ENCODE peak calls at places on chromosomes 13 and 19, in seven cellular contexts. D is tibial artery, Q is psoas muscle, E is RWPE1, C is Peyer's patch, M is mesothelial cell of epicardium, Y is heart left ventricle. U is an unnamed sample.

GRCh38 chr19:46813570-46814358 is 25.4 kb upstream of the SLC1A5 start:
- DNase-seq in Y (peak), M (no peak), Q (peak), D (peak), E (no peak), C (no peak), U (no peak)

GRCh38 chr13:113329656-113330312 is 32.7 kb downstream of the LAMP1 start:
- DNase-seq in M (no peak), C (no peak), E (no peak), Q (no peak), Y (no peak), D (no peak), U (no peak)

GRCh38 chr19:51158474-51159129 is 16.5 kb downstream of the SIGLEC7 start:
- DNase-seq in M (no peak), D (peak), Q (peak), Y (peak), C (peak), E (peak), U (peak)

GRCh38 chr13:109517516-109517915 is 268.9 kb downstream of the IRS2 start:
- DNase-seq in C (no peak), Y (no peak), D (no peak), M (no peak), Q (no peak), E (no peak), U (no peak)

GRCh38 chr19:50465986-50466771 is 10.1 kb upstream of the EMC10 start:
- DNase-seq in C (no peak), Q (peak), M (no peak), D (no peak), Y (no peak), E (no peak), U (no peak)

GRCh38 chr13:50375792-50376191 is 360.5 kb downstream of the KCNRG start:
- DNase-seq in D (no peak), M (no peak), C (no peak), Q (no peak), E (no peak), Y (no peak), U (no peak)

GRCh38 chr19:2210206-2210605 is 25.9 kb downstream of the PLEKHJ1 start:
- DNase-seq in Y (no peak), C (no peak), D (no peak), Q (no peak), M (no peak), E (no peak), U (no peak)

GRCh38 chr19:9945319-9945966 is 9.1 kb upstream of the OLFM2 start:
- DNase-seq in Q (peak), E (peak), M (peak), D (peak), C (peak), Y (peak), U (no peak)

GRCh38 chr13:94249512-94249911 is 230.0 kb downstream of the DCT start:
- DNase-seq in Q (no peak), Y (no peak), C (no peak), M (no peak), D (no peak), E (no peak), U (no peak)

GRCh38 chr19:58387338-58388174 is 487 bp downstream of the RPS5 start:
- DNase-seq in C (no peak), M (no peak), E (no peak), Q (no peak), Y (no peak), D (no peak), U (no peak)

GRCh38 chr19:38221421-38221820 is 2.6 kb downstream of the DPF1 start:
- DNase-seq in E (no peak), C (no peak), M (no peak), Y (no peak), D (no peak), Q (no peak), U (no peak)

GRCh38 chr19:38221919-38222828 is 1.8 kb downstream of the DPF1 start:
- DNase-seq in C (no peak), E (no peak), Y (no peak), M (no peak), D (no peak), Q (no peak), U (no peak)

GRCh38 chr19:38219221-38219620 is 4.8 kb downstream of the DPF1 start:
- DNase-seq in Q (no peak), D (no peak), Y (no peak), E (no peak), M (no peak), C (no peak), U (no peak)

GRCh38 chr19:38216785-38217746 is 7.0 kb downstream of the DPF1 start:
- DNase-seq in D (no peak), M (no peak), Y (no peak), Q (no peak), C (no peak), E (no peak), U (no peak)

DNA sequence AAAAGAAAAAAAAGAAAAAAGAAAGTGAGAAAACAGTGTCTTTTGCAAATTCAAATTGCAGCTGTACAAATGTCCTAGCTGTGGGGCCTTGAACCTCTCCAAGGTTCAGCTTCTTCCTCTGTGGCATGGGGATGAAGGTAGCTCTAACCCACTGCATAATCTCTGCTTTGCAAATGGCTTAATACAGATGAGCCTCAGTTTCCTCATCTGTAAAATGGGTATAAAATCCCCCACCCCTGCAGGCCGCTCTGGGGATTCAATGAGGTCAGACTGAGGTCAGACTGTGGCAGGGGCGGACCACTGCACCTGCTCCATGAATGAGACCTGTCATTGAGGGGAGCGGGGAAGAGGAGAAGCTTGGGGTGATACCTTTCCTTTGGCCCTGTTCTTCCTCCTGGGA is 5.8 kb downstream of the DPF1 start:
- DNase-seq in E (no peak), M (no peak), Q (no peak), Y (no peak), C (no peak), D (no peak), U (no peak)
- TF ChIP-seq CTCF in E (no peak), M (no peak), Q (no peak), Y (no peak), C (no peak), D (no peak), U (no peak)

GRCh38 chr13:39279077-39279476 is 240.8 kb downstream of the NHLRC3 start:
- DNase-seq in M (no peak), Y (no peak), D (no peak), C (no peak), E (no peak), Q (no peak), U (no peak)

GRCh38 chr13:39282400-39282972 is 244.2 kb downstream of the NHLRC3 start:
- DNase-seq in Q (no peak), E (no peak), C (no peak), D (no peak), M (no peak), Y (no peak), U (peak)

GRCh38 chr13:39283062-39283461 is 244.8 kb downstream of the NHLRC3 start:
- DNase-seq in E (no peak), D (no peak), M (no peak), Y (no peak), Q (no peak), C (no peak), U (no peak)

GRCh38 chr13:39281539-39282150 is 243.4 kb downstream of the NHLRC3 start:
- DNase-seq in D (no peak), E (no peak), Y (no peak), M (no peak), Q (no peak), C (no peak), U (no peak)

GRCh38 chr13:39284801-39285388 is 246.6 kb downstream of the NHLRC3 start:
- DNase-seq in Q (no peak), E (no peak), M (no peak), C (no peak), D (no peak), Y (no peak), U (no peak)
- TF ChIP-seq CTCF in Q (no peak), E (no peak), M (no peak), C (no peak), D (no peak), Y (peak), U (no peak)

GRCh38 chr19:35228177-35228930 is at the start of gene FAM187B:
- DNase-seq in Q (no peak), D (no peak), M (no peak), E (no peak), Y (no peak), C (no peak), U (peak)
- TF ChIP-seq CTCF in Q (no peak), D (no peak), M (no peak), E (no peak), Y (no peak), C (no peak), U (no peak)

GRCh38 chr13:98519976-98520375 is 56.9 kb downstream of the STK24 start:
- DNase-seq in D (no peak), M (no peak), Q (no peak), Y (no peak), C (no peak), E (no peak), U (no peak)
- TF ChIP-seq CTCF in D (no peak), M (no peak), Q (no peak), Y (no peak), C (no peak), E (no peak), U (no peak)

GRCh38 chr19:55867101-55867500 is 30.8 kb downstream of the NLRP4 start:
- DNase-seq in E (no peak), M (no peak), Q (no peak), D (no peak), Y (no peak), C (no peak), U (no peak)
- TF ChIP-seq CTCF in E (no peak), M (no peak), Q (no peak), D (no peak), Y (no peak), C (no peak), U (no peak)

GRCh38 chr13:98794498-98794897 is 42.0 kb upstream of the SLC15A1 start:
- DNase-seq in Y (peak), E (no peak), C (no peak), Q (no peak), M (no peak), D (no peak), U (no peak)
- TF ChIP-seq CTCF in Y (no peak), E (no peak), C (no peak), Q (no peak), M (no peak), D (no peak), U (no peak)

U was measured in GM10248.